ENCODE peak calls at places on chromosome 16, in ten cellular contexts. One of them, this sample, is unnamed.

GRCh38 chr16:65468121-65468520 is 346.3 kb upstream of the CDH11 start:
- DNase-seq in heart right ventricle: no peak
- DNase-seq in sigmoid colon: no peak
- DNase-seq in Peyer's patch: no peak
- DNase-seq in CD8-positive, alpha-beta T cell: no peak
- DNase-seq in lower lobe of right lung: no peak
- DNase-seq in OCI-LY7: no peak
- DNase-seq in PC-3: no peak
- DNase-seq in suprapubic skin: no peak
- DNase-seq in neural progenitor cell: no peak
- DNase-seq in this sample: no peak

GRCh38 chr16:86424968-86425367 is 85.4 kb upstream of the FOXF1 start:
- DNase-seq in heart right ventricle: no peak
- DNase-seq in CD8-positive, alpha-beta T cell: no peak
- DNase-seq in OCI-LY7: no peak
- DNase-seq in suprapubic skin: no peak
- DNase-seq in Peyer's patch: no peak
- DNase-seq in lower lobe of right lung: no peak
- DNase-seq in neural progenitor cell: peak
- DNase-seq in sigmoid colon: no peak
- DNase-seq in PC-3: no peak
- DNase-seq in this sample: no peak

GRCh38 chr16:50924759-50925545 is 183.1 kb downstream of the CYLD start:
- DNase-seq in suprapubic skin: no peak
- DNase-seq in lower lobe of right lung: no peak
- DNase-seq in heart right ventricle: no peak
- DNase-seq in OCI-LY7: no peak
- DNase-seq in Peyer's patch: no peak
- DNase-seq in CD8-positive, alpha-beta T cell: no peak
- DNase-seq in neural progenitor cell: no peak
- DNase-seq in PC-3: no peak
- DNase-seq in sigmoid colon: no peak
- DNase-seq in this sample: peak

GRCh38 chr16:53566568-53566967 is 63.6 kb upstream of the AKTIP start:
- DNase-seq in suprapubic skin: no peak
- DNase-seq in heart right ventricle: no peak
- DNase-seq in lower lobe of right lung: no peak
- DNase-seq in sigmoid colon: no peak
- DNase-seq in CD8-positive, alpha-beta T cell: no peak
- DNase-seq in neural progenitor cell: no peak
- DNase-seq in PC-3: no peak
- DNase-seq in OCI-LY7: no peak
- DNase-seq in Peyer's patch: no peak
- DNase-seq in this sample: no peak

GRCh38 chr16:16871196-16871595 is 492.3 kb downstream of the NPIPA7 start:
- DNase-seq in sigmoid colon: no peak
- DNase-seq in Peyer's patch: no peak
- DNase-seq in suprapubic skin: no peak
- DNase-seq in neural progenitor cell: peak
- DNase-seq in CD8-positive, alpha-beta T cell: no peak
- DNase-seq in PC-3: no peak
- DNase-seq in OCI-LY7: no peak
- DNase-seq in heart right ventricle: no peak
- DNase-seq in lower lobe of right lung: no peak
- DNase-seq in this sample: no peak

GRCh38 chr16:49658491-49658890 is 197.4 kb downstream of the ZNF423 start:
- DNase-seq in lower lobe of right lung: no peak
- DNase-seq in Peyer's patch: no peak
- DNase-seq in suprapubic skin: no peak
- DNase-seq in neural progenitor cell: no peak
- DNase-seq in sigmoid colon: no peak
- DNase-seq in PC-3: no peak
- DNase-seq in heart right ventricle: no peak
- DNase-seq in CD8-positive, alpha-beta T cell: no peak
- DNase-seq in OCI-LY7: no peak
- DNase-seq in this sample: no peak

GRCh38 chr16:67598527-67598926 is 36.2 kb downstream of the CTCF start:
- DNase-seq in neural progenitor cell: no peak
- DNase-seq in OCI-LY7: no peak
- DNase-seq in lower lobe of right lung: no peak
- DNase-seq in heart right ventricle: no peak
- DNase-seq in CD8-positive, alpha-beta T cell: no peak
- DNase-seq in Peyer's patch: no peak
- DNase-seq in PC-3: no peak
- DNase-seq in suprapubic skin: no peak
- DNase-seq in sigmoid colon: no peak
- DNase-seq in this sample: no peak

GRCh38 chr16:25013049-25013448 is 2.1 kb downstream of the ARHGAP17 start:
- DNase-seq in sigmoid colon: no peak
- DNase-seq in Peyer's patch: no peak
- DNase-seq in PC-3: no peak
- DNase-seq in neural progenitor cell: no peak
- DNase-seq in OCI-LY7: no peak
- DNase-seq in CD8-positive, alpha-beta T cell: no peak
- DNase-seq in lower lobe of right lung: no peak
- DNase-seq in suprapubic skin: no peak
- DNase-seq in heart right ventricle: no peak
- DNase-seq in this sample: no peak

DNA sequence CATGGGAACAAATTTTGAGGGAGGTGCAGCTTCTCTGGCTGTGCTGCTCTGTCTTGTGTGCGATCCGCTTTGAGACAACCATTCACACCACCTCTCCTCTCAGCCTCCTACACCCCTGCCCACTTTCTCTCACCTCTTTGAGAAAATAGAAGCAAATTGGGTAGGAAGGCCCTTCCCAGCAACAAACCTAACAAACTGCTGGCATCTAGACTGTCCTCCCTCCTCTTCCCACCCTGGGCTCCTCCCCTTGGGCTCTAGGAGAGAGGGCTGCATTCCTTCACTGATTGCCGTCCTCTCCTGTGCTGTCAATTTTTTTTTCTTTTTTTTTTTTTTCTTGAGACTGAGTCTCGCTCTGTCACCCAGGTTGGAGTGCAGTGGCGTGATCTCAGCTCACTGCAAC is 13.5 kb downstream of the CDIPT start:
- DNase-seq in Peyer's patch: no peak
- DNase-seq in neural progenitor cell: peak
- DNase-seq in suprapubic skin: no peak
- DNase-seq in PC-3: no peak
- DNase-seq in CD8-positive, alpha-beta T cell: no peak
- DNase-seq in lower lobe of right lung: no peak
- DNase-seq in OCI-LY7: no peak
- DNase-seq in heart right ventricle: no peak
- DNase-seq in sigmoid colon: no peak
- DNase-seq in this sample: no peak
- H3K4me3 ChIP-seq in Peyer's patch: no peak
- H3K4me3 ChIP-seq in neural progenitor cell: no peak
- H3K4me3 ChIP-seq in suprapubic skin: no peak
- H3K4me3 ChIP-seq in PC-3: no peak
- H3K4me3 ChIP-seq in CD8-positive, alpha-beta T cell: no peak
- H3K4me3 ChIP-seq in lower lobe of right lung: no peak
- H3K4me3 ChIP-seq in OCI-LY7: no peak
- H3K4me3 ChIP-seq in heart right ventricle: no peak
- H3K4me3 ChIP-seq in sigmoid colon: no peak
- H3K4me3 ChIP-seq in this sample: no peak

GRCh38 chr16:90019201-90019542 is at the start of gene DBNDD1:
- DNase-seq in neural progenitor cell: no peak
- DNase-seq in OCI-LY7: no peak
- DNase-seq in sigmoid colon: no peak
- DNase-seq in suprapubic skin: no peak
- DNase-seq in Peyer's patch: no peak
- DNase-seq in heart right ventricle: no peak
- DNase-seq in lower lobe of right lung: no peak
- DNase-seq in PC-3: no peak
- DNase-seq in CD8-positive, alpha-beta T cell: no peak
- DNase-seq in this sample: no peak

GRCh38 chr16:90020260-90020837 is 1.1 kb upstream of the DBNDD1 start:
- DNase-seq in heart right ventricle: no peak
- DNase-seq in PC-3: no peak
- DNase-seq in suprapubic skin: no peak
- DNase-seq in Peyer's patch: no peak
- DNase-seq in CD8-positive, alpha-beta T cell: no peak
- DNase-seq in neural progenitor cell: no peak
- DNase-seq in lower lobe of right lung: no peak
- DNase-seq in OCI-LY7: no peak
- DNase-seq in sigmoid colon: no peak
- DNase-seq in this sample: no peak

GRCh38 chr16:90020838-90021382 is 1.7 kb upstream of the DBNDD1 start:
- DNase-seq in suprapubic skin: no peak
- DNase-seq in CD8-positive, alpha-beta T cell: no peak
- DNase-seq in neural progenitor cell: no peak
- DNase-seq in OCI-LY7: peak
- DNase-seq in sigmoid colon: no peak
- DNase-seq in heart right ventricle: peak
- DNase-seq in PC-3: peak
- DNase-seq in Peyer's patch: no peak
- DNase-seq in lower lobe of right lung: no peak
- DNase-seq in this sample: no peak

GRCh38 chr16:90018297-90019200 is 707 bp downstream of the DBNDD1 start:
- DNase-seq in OCI-LY7: no peak
- DNase-seq in sigmoid colon: no peak
- DNase-seq in lower lobe of right lung: no peak
- DNase-seq in neural progenitor cell: peak
- DNase-seq in Peyer's patch: no peak
- DNase-seq in suprapubic skin: no peak
- DNase-seq in heart right ventricle: no peak
- DNase-seq in CD8-positive, alpha-beta T cell: no peak
- DNase-seq in PC-3: peak
- DNase-seq in this sample: peak

DNA sequence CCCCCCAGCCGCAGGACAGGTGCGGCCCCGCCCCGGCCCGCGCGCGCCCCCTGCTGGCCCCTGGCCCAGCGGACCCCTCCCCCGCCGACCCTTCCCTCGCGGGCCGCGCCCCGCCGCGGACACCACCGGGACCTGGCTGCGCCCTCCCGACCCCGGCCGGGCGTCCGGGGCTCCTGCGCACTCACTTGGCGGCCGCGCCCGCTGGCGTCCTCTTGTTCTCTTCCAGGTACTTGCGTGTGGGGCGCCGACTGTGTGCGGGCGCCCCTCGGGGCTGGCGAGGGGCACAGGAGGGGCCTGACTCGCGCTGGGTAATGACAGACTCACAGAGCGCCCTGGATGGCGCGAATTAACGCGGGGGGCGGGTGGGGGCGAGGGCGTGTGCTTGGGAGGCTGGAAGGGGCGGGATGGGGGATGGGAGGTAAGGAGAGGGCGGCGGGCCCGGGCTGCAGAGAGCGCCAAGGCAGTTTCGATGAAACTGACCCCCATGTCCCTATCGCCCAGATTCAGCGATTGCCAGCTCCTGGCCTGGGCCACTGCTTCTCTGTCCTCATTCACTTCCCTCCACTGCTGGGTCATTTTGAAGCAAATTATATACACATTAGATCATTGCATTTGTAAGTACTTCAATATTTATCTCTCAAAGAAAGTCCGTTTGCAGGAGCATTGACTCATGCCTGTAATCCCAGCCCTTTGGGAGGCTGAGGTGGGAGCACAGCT is 445 bp upstream of the DBNDD1 start:
- DNase-seq in Peyer's patch: peak
- DNase-seq in neural progenitor cell: peak
- DNase-seq in OCI-LY7: peak
- DNase-seq in sigmoid colon: no peak
- DNase-seq in heart right ventricle: no peak
- DNase-seq in PC-3: peak
- DNase-seq in suprapubic skin: no peak
- DNase-seq in lower lobe of right lung: peak
- DNase-seq in CD8-positive, alpha-beta T cell: peak
- DNase-seq in this sample: peak
- TF ChIP-seq CTCF in Peyer's patch: no peak
- TF ChIP-seq CTCF in neural progenitor cell: peak
- TF ChIP-seq CTCF in OCI-LY7: peak
- TF ChIP-seq CTCF in sigmoid colon: peak
- TF ChIP-seq CTCF in heart right ventricle: no peak
- TF ChIP-seq CTCF in PC-3: peak
- TF ChIP-seq CTCF in suprapubic skin: peak
- TF ChIP-seq CTCF in lower lobe of right lung: no peak
- TF ChIP-seq CTCF in CD8-positive, alpha-beta T cell: no peak
- TF ChIP-seq CTCF in this sample: peak

DNA sequence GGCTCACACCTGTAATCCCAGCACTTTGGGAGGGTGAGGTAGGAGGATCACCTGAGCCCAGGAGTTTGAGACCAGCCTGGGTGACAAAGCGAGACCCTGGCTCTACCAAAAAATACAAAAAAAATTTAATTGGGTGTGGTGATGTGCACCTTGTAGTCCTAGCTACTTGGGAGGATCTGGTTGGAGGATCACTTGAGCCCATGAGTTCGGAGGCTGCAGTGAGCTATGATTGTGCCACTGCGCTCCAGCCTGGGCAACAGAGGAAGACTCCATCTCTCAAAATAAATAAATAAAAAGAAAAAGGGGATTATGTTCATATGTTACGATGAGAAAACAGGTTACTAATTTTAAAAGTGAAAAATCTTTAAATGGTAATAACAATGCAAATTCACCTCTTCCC is 996 bp downstream of the MLKL start:
- DNase-seq in lower lobe of right lung: no peak
- DNase-seq in PC-3: no peak
- DNase-seq in OCI-LY7: no peak
- DNase-seq in Peyer's patch: no peak
- DNase-seq in CD8-positive, alpha-beta T cell: no peak
- DNase-seq in suprapubic skin: no peak
- DNase-seq in neural progenitor cell: no peak
- DNase-seq in sigmoid colon: no peak
- DNase-seq in heart right ventricle: no peak
- DNase-seq in this sample: no peak
- H3K4me3 ChIP-seq in lower lobe of right lung: peak
- H3K4me3 ChIP-seq in PC-3: peak
- H3K4me3 ChIP-seq in OCI-LY7: peak
- H3K4me3 ChIP-seq in Peyer's patch: peak
- H3K4me3 ChIP-seq in CD8-positive, alpha-beta T cell: no peak
- H3K4me3 ChIP-seq in suprapubic skin: peak
- H3K4me3 ChIP-seq in neural progenitor cell: no peak
- H3K4me3 ChIP-seq in sigmoid colon: peak
- H3K4me3 ChIP-seq in heart right ventricle: peak
- H3K4me3 ChIP-seq in this sample: peak

DNA sequence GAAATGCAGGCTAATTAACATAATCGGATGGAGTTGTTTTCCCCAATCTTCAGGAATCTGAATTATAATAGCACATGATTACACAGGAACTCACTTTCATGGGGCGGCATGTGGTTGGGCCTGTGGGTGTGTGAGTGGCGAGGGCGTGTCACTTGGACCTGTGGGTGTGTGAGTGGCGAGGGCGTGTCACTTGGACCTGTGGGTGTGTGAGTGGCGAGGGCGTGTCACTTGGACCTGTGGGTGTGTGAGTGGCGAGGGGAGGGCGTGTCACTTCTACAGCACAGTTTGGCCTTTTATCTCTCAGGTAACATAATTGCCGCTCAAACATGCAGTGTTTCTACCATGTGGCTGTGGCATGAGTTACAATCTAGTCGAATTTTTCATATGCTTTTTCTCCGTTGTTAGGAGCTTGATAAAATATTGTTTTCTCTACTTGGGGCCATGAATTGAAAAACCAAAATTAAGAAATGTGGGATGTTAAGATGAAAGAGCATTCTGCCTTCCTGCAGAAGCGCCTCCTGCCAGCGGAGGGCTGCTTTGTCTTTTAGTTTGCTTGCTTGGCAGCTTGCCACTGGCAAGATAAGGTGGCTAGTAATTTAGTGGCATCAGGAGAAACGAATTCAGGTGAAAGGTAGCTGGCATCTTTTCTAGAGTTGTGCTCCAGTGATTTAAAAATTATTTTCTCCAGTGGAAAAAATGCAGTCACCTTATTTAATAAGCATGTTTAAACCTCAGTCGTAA is 36.2 kb downstream of the USP10 start:
- DNase-seq in lower lobe of right lung: peak
- DNase-seq in PC-3: peak
- DNase-seq in OCI-LY7: no peak
- DNase-seq in suprapubic skin: no peak
- DNase-seq in Peyer's patch: no peak
- DNase-seq in heart right ventricle: peak
- DNase-seq in CD8-positive, alpha-beta T cell: peak
- DNase-seq in sigmoid colon: no peak
- DNase-seq in neural progenitor cell: no peak
- DNase-seq in this sample: no peak
- TF ChIP-seq CTCF in lower lobe of right lung: no peak
- TF ChIP-seq CTCF in PC-3: no peak
- TF ChIP-seq CTCF in OCI-LY7: peak
- TF ChIP-seq CTCF in suprapubic skin: no peak
- TF ChIP-seq CTCF in Peyer's patch: no peak
- TF ChIP-seq CTCF in heart right ventricle: no peak
- TF ChIP-seq CTCF in CD8-positive, alpha-beta T cell: no peak
- TF ChIP-seq CTCF in sigmoid colon: no peak
- TF ChIP-seq CTCF in neural progenitor cell: no peak
- TF ChIP-seq CTCF in this sample: no peak

This sample was measured in epithelial cell of esophagus.